ENCODE peak calls at places on chromosomes 1 and 21, in six cellular contexts. I is uterus, M is breast epithelium, F is left ventricle myocardium inferior, U is OCI-LY7, L is colonic mucosa. R is an unnamed sample.
A peak's percentile ranks its signal among the peaks of the same experiment; 100 is the strongest.

GRCh38 chr1:241115784-241116183 is 241.2 kb downstream of the RGS7 start:
- DNase-seq in L (no peak), M (no peak), F (no peak), U (no peak), I (no peak), R (peak; percentile 1)

GRCh38 chr1:154155282-154155681 is 409 bp upstream of the NUP210L start:
- DNase-seq in M (no peak), U (no peak), F (no peak), I (peak; percentile 31), L (no peak), R (no peak)

GRCh38 chr1:118148034-118148433 is 37.0 kb downstream of the SPAG17 start:
- DNase-seq in L (no peak), U (no peak), I (no peak), M (no peak), F (no peak), R (peak; percentile 15)

GRCh38 chr1:21449906-21450305 is 10.0 kb downstream of the NBPF3 start:
- DNase-seq in L (no peak), M (no peak), F (no peak), I (no peak), U (no peak), R (no peak)

GRCh38 chr1:163060343-163061007 is 8.7 kb upstream of the RGS4 start:
- DNase-seq in L (no peak), I (no peak), U (no peak), F (no peak), M (no peak), R (no peak)

GRCh38 chr1:91176250-91176649 is 154.4 kb upstream of the ZNF644 start:
- DNase-seq in F (no peak), U (no peak), L (no peak), M (no peak), I (no peak), R (no peak)

GRCh38 chr1:201436461-201436860 is 14.9 kb upstream of the TNNI1 start:
- DNase-seq in F (no peak), M (no peak), L (no peak), I (no peak), U (no peak), R (peak; percentile 56)

GRCh38 chr1:41713141-41713540 is 205.6 kb downstream of the HIVEP3 start:
- DNase-seq in F (no peak), U (no peak), L (no peak), M (no peak), I (no peak), R (no peak)

GRCh38 chr21:43287974-43288755 is 119.4 kb downstream of the CRYAA start:
- DNase-seq in F (no peak), L (no peak), U (no peak), I (no peak), M (no peak), R (no peak)

GRCh38 chr21:42527489-42528158 is 14.0 kb downstream of the SLC37A1 start:
- DNase-seq in U (peak; percentile 78), L (no peak), M (no peak), F (no peak), I (no peak), R (no peak)

GRCh38 chr1:16498573-16499359 is 15.3 kb downstream of the RNU1-1 start:
- DNase-seq in I (peak; percentile 87), U (peak; percentile 89), L (peak; percentile 92), F (peak; percentile 92), M (peak; percentile 73), R (peak; percentile 92)

GRCh38 chr1:77218477-77219165 is 609 bp downstream of the PIGK start:
- DNase-seq in M (no peak), I (no peak), L (no peak), F (no peak), U (no peak), R (no peak)

GRCh38 chr1:183716286-183716685 is 63.2 kb upstream of the APOBEC4 start:
- DNase-seq in M (no peak), L (no peak), U (no peak), F (no peak), I (no peak), R (no peak)

GRCh38 chr1:119372493-119373086 is 4.0 kb downstream of the HAO2 start:
- DNase-seq in M (no peak), L (peak; percentile 63), U (peak; percentile 15), I (no peak), F (no peak), R (peak; percentile 59)

GRCh38 chr1:173405758-173406344 is 71.3 kb upstream of the PRDX6 start:
- DNase-seq in M (no peak), I (no peak), L (no peak), U (no peak), F (no peak), R (no peak)

GRCh38 chr1:8988618-8988967 is 37.6 kb downstream of the SLC2A7 start:
- DNase-seq in I (no peak), U (no peak), M (no peak), F (no peak), L (no peak), R (no peak)

GRCh38 chr1:200262326-200262965 is 147.4 kb downstream of the ZNF281 start:
- DNase-seq in M (no peak), I (no peak), L (no peak), U (peak; percentile 16), F (no peak), R (no peak)

GRCh38 chr1:52786148-52786547 is 56.4 kb upstream of the ZYG11A start:
- DNase-seq in M (no peak), I (no peak), F (no peak), U (no peak), L (no peak), R (no peak)

GRCh38 chr1:159828916-159829634 is 2.4 kb downstream of the SLAMF8 start:
- DNase-seq in U (peak; percentile 29), L (peak; percentile 40), F (peak; percentile 56), I (no peak), M (no peak), R (no peak)

GRCh38 chr21:33121715-33122475 is 52.0 kb downstream of the OLIG1 start:
- DNase-seq in U (peak; percentile 56), I (no peak), F (no peak), L (no peak), M (peak; percentile 25), R (peak; percentile 53)

GRCh38 chr1:107327446-107327845 is 186.6 kb downstream of the NTNG1 start:
- DNase-seq in L (no peak), U (no peak), M (no peak), F (no peak), I (no peak), R (no peak)

GRCh38 chr1:247386217-247386616 is 29.8 kb upstream of the NLRP3 start:
- DNase-seq in M (no peak), I (no peak), L (no peak), F (no peak), U (no peak), R (no peak)

GRCh38 chr1:201504179-201504631 is 2.7 kb downstream of the CSRP1 start:
- DNase-seq in I (no peak), F (no peak), U (no peak), M (no peak), L (no peak), R (no peak)

GRCh38 chr1:41919764-41920397 is 1.2 kb upstream of the HIVEP3 start:
- DNase-seq in F (peak; percentile 55), M (peak; percentile 48), U (no peak), I (no peak), L (no peak), R (peak; percentile 82)

DNA sequence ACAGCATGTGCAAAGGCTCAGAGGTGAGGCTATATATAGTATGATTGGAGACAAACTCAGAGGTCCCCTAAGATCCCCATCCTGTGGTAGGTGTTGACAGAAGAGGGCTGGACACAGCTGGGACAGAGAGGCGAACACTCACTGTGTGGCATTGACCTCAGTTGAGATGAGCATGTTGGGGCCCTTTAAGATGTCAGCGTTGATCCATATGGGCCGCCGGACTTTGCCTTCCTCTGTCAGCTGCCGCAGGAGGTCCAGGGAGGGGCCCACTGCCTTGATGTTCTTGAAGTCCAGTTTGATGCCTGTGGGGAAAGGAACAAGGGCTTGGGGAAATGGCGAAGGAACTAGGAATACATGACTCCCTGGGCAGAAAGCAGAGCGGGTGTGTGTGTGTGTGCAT is 8.8 kb downstream of the FAM151A start:
- DNase-seq in L (no peak), U (no peak), F (no peak), I (peak; percentile 2), M (no peak), R (no peak)
- H3K27ac ChIP-seq in L (no peak overlapping the region), U (no peak overlapping the region), F (no peak overlapping the region), I (no peak overlapping the region), M (no peak overlapping the region), R (no peak overlapping the region)

DNA sequence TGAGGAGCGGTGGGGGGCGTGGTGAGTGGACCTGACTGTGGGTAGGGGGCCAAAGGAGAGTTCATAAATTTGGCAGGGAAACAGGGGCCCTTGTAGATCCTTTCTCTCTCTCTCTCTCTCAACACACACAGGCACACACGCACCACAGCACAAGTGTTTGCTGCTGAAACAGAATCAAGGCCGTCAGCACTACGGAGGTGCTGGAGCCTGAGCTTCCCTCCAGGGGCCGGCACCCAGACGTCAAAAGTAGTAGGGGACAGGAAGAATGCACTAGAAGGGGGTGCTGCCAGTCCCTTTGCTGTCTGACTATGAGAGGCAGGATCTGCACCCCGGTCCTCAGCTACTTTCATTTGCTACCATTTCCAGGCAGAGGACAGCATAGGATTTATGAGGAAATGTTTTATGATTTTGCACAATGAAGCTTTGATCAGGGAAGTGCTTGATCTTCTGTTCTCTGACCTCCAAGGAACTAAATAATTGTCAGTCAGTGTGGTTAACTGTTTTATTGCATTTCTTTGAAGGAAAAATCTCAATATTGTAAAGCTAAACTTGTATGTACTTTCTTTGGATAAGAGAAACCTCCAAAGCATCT is 74.3 kb upstream of the FAM3B start:
- DNase-seq in U (no peak), I (no peak), F (no peak), M (no peak), L (peak; percentile 26), R (no peak)
- H3K36me3 ChIP-seq in U (no peaks in the 10 kb centered on the region), I (no peaks in the 10 kb centered on the region), F (peaks cover 68% of the 10 kb centered on the region), M (no peaks in the 10 kb centered on the region), L (no peaks in the 10 kb centered on the region), R (no peaks in the 10 kb centered on the region)

GRCh38 chr1:205443585-205444299 is 12.1 kb downstream of the BLACAT1 start:
- DNase-seq in F (no peak), L (no peak), M (no peak), I (no peak), U (no peak), R (no peak)
- H3K4me1 ChIP-seq in F (peaks cover 63% of the 10 kb centered on the region), L (peaks cover 13% of the 10 kb centered on the region), M (no peaks in the 10 kb centered on the region), I (peaks cover 4% of the 10 kb centered on the region), U (peaks cover 72% of the 10 kb centered on the region), R (peaks cover 94% of the 10 kb centered on the region)

GRCh38 chr21:36988536-36988935 is 18.0 kb upstream of the RIPPLY3 start:
- DNase-seq in U (no peak), I (no peak), M (no peak), L (no peak), F (no peak), R (no peak)
- H3K27ac ChIP-seq in U (no peak overlapping the region), I (no peak overlapping the region), M (no peak overlapping the region), L (no peak overlapping the region), F (no peak overlapping the region), R (no peak overlapping the region)

GRCh38 chr1:31033573-31033972 is 31.9 kb downstream of the PUM1 start:
- DNase-seq in M (no peak), U (no peak), I (no peak), F (no peak), L (no peak), R (no peak)

GRCh38 chr1:31038360-31038759 is 27.2 kb downstream of the PUM1 start:
- DNase-seq in U (no peak), M (no peak), F (no peak), L (no peak), I (no peak), R (no peak)

GRCh38 chr1:31041529-31041928 is 24.0 kb downstream of the PUM1 start:
- DNase-seq in I (no peak), F (no peak), U (no peak), L (no peak), M (no peak), R (no peak)

GRCh38 chr1:31040038-31040437 is 25.5 kb downstream of the PUM1 start:
- DNase-seq in L (no peak), I (no peak), F (no peak), M (no peak), U (no peak), R (no peak)

GRCh38 chr1:31036749-31037500 is 28.6 kb downstream of the PUM1 start:
- DNase-seq in U (no peak), F (no peak), M (no peak), L (no peak), I (no peak), R (no peak)
- H3K36me3 ChIP-seq in U (peaks cover 79% of the 10 kb centered on the region), F (no peaks in the 10 kb centered on the region), M (no peaks in the 10 kb centered on the region), L (no peaks in the 10 kb centered on the region), I (no peaks in the 10 kb centered on the region), R (peaks cover 11% of the 10 kb centered on the region)

R was measured in A673.